ENCODE peak calls at places on chromosome 2, in six cellular contexts. L is stimulated activated CD8-positive, alpha-beta memory T cell treated with anti-CD3 and anti-CD28 coated beads, Interleukin-4, amount 100 ng/mL, for 1 hour; J is fibroblast of the aortic adventitia; M is GM04503; P is NCI-H1436; U is H4. N is an unnamed sample.

GRCh38 chr2:48144777-48145176 is 238.5 kb upstream of the FBXO11 start:
- DNase-seq in L (no peak), J (no peak), M (no peak), P (no peak), U (peak), N (no peak)

GRCh38 chr2:187365315-187365714 is 82.7 kb downstream of the CALCRL start:
- DNase-seq in L (no peak), J (no peak), M (no peak), P (no peak), U (no peak), N (no peak)

GRCh38 chr2:167988296-167988695 is 259.1 kb downstream of the STK39 start:
- DNase-seq in L (no peak), J (no peak), M (no peak), P (no peak), U (no peak), N (no peak)

GRCh38 chr2:226073496-226073895 is 674.0 kb downstream of the NYAP2 start:
- DNase-seq in L (no peak), J (peak), M (no peak), P (no peak), U (no peak), N (no peak)

GRCh38 chr2:66228128-66228547 is 206.8 kb upstream of the MEIS1 start:
- DNase-seq in L (no peak), J (no peak), M (no peak), P (no peak), U (no peak), N (no peak)

GRCh38 chr2:10061221-10061925 is 18.0 kb downstream of the KLF11 start:
- DNase-seq in L (no peak), J (no peak), M (no peak), P (no peak), U (no peak), N (no peak)

GRCh38 chr2:58585233-58585632 is 344.1 kb upstream of the FANCL start:
- DNase-seq in L (no peak), J (no peak), M (no peak), P (no peak), U (no peak), N (no peak)

GRCh38 chr2:169303579-169304285 is 58.6 kb downstream of the LRP2 start:
- DNase-seq in L (no peak), J (no peak), M (no peak), P (no peak), U (no peak), N (no peak)

GRCh38 chr2:53575606-53576360 is 191.8 kb upstream of the CHAC2 start:
- DNase-seq in L (no peak), J (peak), M (no peak), P (peak), U (no peak), N (no peak)

GRCh38 chr2:177549171-177549570 is 156.6 kb downstream of the AGPS start:
- DNase-seq in L (no peak), J (peak), M (no peak), P (no peak), U (no peak), N (no peak)

GRCh38 chr2:205767617-205768016 is 85.3 kb downstream of the NRP2 start:
- DNase-seq in L (no peak), J (no peak), M (no peak), P (no peak), U (no peak), N (no peak)

GRCh38 chr2:46384457-46384815 is 87.2 kb downstream of the EPAS1 start:
- DNase-seq in L (no peak), J (no peak), M (no peak), P (no peak), U (no peak), N (no peak)

GRCh38 chr2:222656544-222657446 is 903 bp upstream of the FARSB start:
- DNase-seq in L (no peak), J (no peak), M (no peak), P (no peak), U (no peak), N (no peak)

GRCh38 chr2:137938204-137938603 is 26.1 kb upstream of the HNMT start:
- DNase-seq in L (no peak), J (peak), M (peak), P (no peak), U (peak), N (no peak)

N was measured in AG09309.